ENCODE peak calls at places on chromosomes 13 and 19, in ten cellular contexts. K, W, Y, E, G, L, A, N, Z and H are unnamed samples.

GRCh38 chr19:4986056-4986455 is 17.1 kb downstream of the KDM4B start:
- DNase-seq in K (no peak), W (no peak), Y (no peak), E (no peak), G (no peak), L (no peak), A (no peak), N (no peak), Z (no peak), H (no peak)

GRCh38 chr19:38492147-38492813 is 58.8 kb downstream of the RYR1 start:
- DNase-seq in K (no peak), W (peak), Y (no peak), E (no peak), G (no peak), L (no peak), A (no peak), N (no peak), Z (no peak), H (no peak)

GRCh38 chr13:93388701-93389100 is 162.1 kb downstream of the GPC6 start:
- DNase-seq in K (no peak), W (no peak), Y (no peak), E (no peak), G (no peak), L (no peak), A (no peak), N (no peak), Z (no peak), H (no peak)

GRCh38 chr13:41500501-41500900 is 43.2 kb downstream of the RGCC start:
- DNase-seq in K (no peak), W (peak), Y (no peak), E (peak), G (no peak), L (no peak), A (no peak), N (no peak), Z (no peak), H (no peak)

GRCh38 chr19:47124937-47125668 is 5.5 kb upstream of the SAE1 start:
- DNase-seq in K (peak), W (peak), Y (no peak), E (no peak), G (no peak), L (no peak), A (no peak), N (no peak), Z (no peak), H (no peak)

GRCh38 chr13:94641432-94641941 is 39.8 kb downstream of the GPR180 start:
- DNase-seq in K (no peak), W (no peak), Y (no peak), E (no peak), G (no peak), L (no peak), A (no peak), N (no peak), Z (no peak), H (no peak)

GRCh38 chr19:2345794-2346663 is 14.0 kb upstream of the TMPRSS9 start:
- DNase-seq in K (no peak), W (no peak), Y (peak), E (peak), G (no peak), L (no peak), A (no peak), N (no peak), Z (no peak), H (no peak)

GRCh38 chr13:114088863-114089262 is 43.6 kb downstream of the RASA3 start:
- DNase-seq in K (peak), W (no peak), Y (no peak), E (no peak), G (no peak), L (no peak), A (no peak), N (no peak), Z (no peak), H (no peak)

GRCh38 chr13:107324416-107325204 is 756.7 kb upstream of the ARGLU1 start:
- DNase-seq in K (no peak), W (no peak), Y (no peak), E (no peak), G (no peak), L (no peak), A (no peak), N (no peak), Z (no peak), H (no peak)

GRCh38 chr13:55244991-55245644 is 1895.6 kb upstream of the PRR20A start:
- DNase-seq in K (peak), W (no peak), Y (peak), E (no peak), G (no peak), L (no peak), A (no peak), N (no peak), Z (no peak), H (no peak)

GRCh38 chr13:30158774-30159445 is 148.4 kb downstream of the KATNAL1 start:
- DNase-seq in K (no peak), W (no peak), Y (no peak), E (no peak), G (peak), L (no peak), A (no peak), N (peak), Z (peak), H (no peak)

GRCh38 chr19:39199025-39199424 is 2.3 kb downstream of the NCCRP1 start:
- DNase-seq in K (peak), W (no peak), Y (peak), E (no peak), G (no peak), L (no peak), A (no peak), N (peak), Z (no peak), H (no peak)

GRCh38 chr13:101179021-101179420 is 237.3 kb downstream of the NALCN start:
- DNase-seq in K (no peak), W (no peak), Y (no peak), E (no peak), G (no peak), L (no peak), A (no peak), N (no peak), Z (no peak), H (no peak)

GRCh38 chr13:101181076-101181685 is 235.1 kb downstream of the NALCN start:
- DNase-seq in K (no peak), W (no peak), Y (no peak), E (no peak), G (no peak), L (no peak), A (no peak), N (no peak), Z (no peak), H (no peak)

GRCh38 chr13:101178394-101178793 is 237.9 kb downstream of the NALCN start:
- DNase-seq in K (no peak), W (no peak), Y (no peak), E (no peak), G (no peak), L (no peak), A (no peak), N (no peak), Z (no peak), H (no peak)
- TF ChIP-seq CTCF in K (no peak), W (no peak), Y (no peak), E (no peak), G (no peak), L (no peak), A (no peak), N (no peak), Z (no peak), H (no peak)

DNA sequence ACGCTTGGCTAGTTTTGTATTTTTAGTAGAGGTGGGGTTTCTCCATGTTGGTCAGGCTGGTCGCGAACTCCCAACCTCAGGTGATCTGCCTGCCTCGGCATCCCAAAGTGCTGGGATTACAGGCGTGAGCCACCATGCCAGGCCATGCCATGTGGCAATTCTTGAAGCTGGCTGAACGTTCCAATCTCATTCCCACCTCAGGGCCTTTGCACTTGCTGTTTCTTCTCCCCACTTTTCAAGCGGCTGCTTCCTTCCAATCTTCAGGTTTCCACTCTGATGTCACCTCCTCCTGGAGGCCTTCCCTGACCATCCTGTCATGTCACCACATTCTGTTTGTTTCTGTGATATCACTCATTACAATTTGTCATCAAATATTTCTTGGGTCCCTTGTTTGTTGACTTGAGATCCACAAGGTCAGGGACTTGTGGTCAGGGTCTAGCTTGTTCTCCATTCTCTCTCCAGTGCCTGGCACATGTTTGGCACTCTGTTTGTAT is 4.2 kb downstream of the EPOR start:
- DNase-seq in K (no peak), W (no peak), Y (no peak), E (no peak), G (no peak), L (no peak), A (no peak), N (no peak), Z (no peak), H (no peak)
- H3K4me3 ChIP-seq in K (no peak), W (peak), Y (no peak), E (peak), G (peak), L (no peak), A (no peak), N (peak), Z (no peak), H (no peak)

GRCh38 chr13:44296856-44297255 is 76.8 kb upstream of the SERP2 start:
- DNase-seq in K (no peak), W (no peak), Y (no peak), E (no peak), G (no peak), L (no peak), A (no peak), N (no peak), Z (no peak), H (no peak)

GRCh38 chr13:44298314-44298713 is 75.3 kb upstream of the SERP2 start:
- DNase-seq in K (no peak), W (no peak), Y (no peak), E (no peak), G (no peak), L (no peak), A (no peak), N (no peak), Z (no peak), H (no peak)

GRCh38 chr13:44300895-44301638 is 72.6 kb upstream of the SERP2 start:
- DNase-seq in K (peak), W (no peak), Y (peak), E (peak), G (peak), L (peak), A (no peak), N (peak), Z (no peak), H (peak)

GRCh38 chr13:44299544-44299943 is 74.1 kb upstream of the SERP2 start:
- DNase-seq in K (no peak), W (no peak), Y (no peak), E (no peak), G (no peak), L (no peak), A (no peak), N (no peak), Z (no peak), H (no peak)

DNA sequence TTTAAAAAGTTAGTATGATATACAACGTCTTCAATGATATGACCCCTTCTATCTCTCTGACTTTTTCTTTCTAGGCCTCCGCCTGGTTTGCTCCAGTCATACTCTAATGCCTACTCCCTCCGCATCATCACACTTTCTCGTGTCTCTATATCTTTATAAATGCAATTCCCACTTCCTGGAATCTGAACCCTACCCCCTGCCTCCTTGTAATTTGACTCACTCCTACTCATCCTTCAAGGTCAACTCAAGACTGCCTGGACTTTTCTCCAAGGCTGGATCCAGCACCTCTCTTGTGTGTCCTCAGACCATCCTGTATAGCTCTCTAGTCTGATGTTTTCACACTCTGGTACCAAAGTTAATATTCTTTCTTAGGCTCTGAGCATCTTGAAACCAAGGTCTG is 74.5 kb upstream of the SERP2 start:
- DNase-seq in K (no peak), W (no peak), Y (no peak), E (no peak), G (no peak), L (no peak), A (no peak), N (no peak), Z (no peak), H (no peak)
- H3K27ac ChIP-seq in K (no peak), W (no peak), Y (no peak), E (no peak), G (no peak), L (peak), A (no peak), N (no peak), Z (no peak), H (no peak)

GRCh38 chr19:45137179-45137761 is 23.5 kb downstream of the NKPD1 start:
- DNase-seq in K (no peak), W (peak), Y (no peak), E (peak), G (no peak), L (no peak), A (no peak), N (no peak), Z (no peak), H (no peak)
- TF ChIP-seq CTCF in K (no peak), W (no peak), Y (no peak), E (no peak), G (no peak), L (no peak), A (no peak), N (no peak), Z (no peak), H (no peak)

GRCh38 chr19:15378529-15379082 is 981 bp downstream of the AKAP8 start:
- DNase-seq in K (peak), W (peak), Y (no peak), E (peak), G (no peak), L (no peak), A (peak), N (peak), Z (no peak), H (peak)
- H3K4me3 ChIP-seq in K (peak), W (peak), Y (peak), E (peak), G (peak), L (peak), A (peak), N (peak), Z (peak), H (peak)

DNA sequence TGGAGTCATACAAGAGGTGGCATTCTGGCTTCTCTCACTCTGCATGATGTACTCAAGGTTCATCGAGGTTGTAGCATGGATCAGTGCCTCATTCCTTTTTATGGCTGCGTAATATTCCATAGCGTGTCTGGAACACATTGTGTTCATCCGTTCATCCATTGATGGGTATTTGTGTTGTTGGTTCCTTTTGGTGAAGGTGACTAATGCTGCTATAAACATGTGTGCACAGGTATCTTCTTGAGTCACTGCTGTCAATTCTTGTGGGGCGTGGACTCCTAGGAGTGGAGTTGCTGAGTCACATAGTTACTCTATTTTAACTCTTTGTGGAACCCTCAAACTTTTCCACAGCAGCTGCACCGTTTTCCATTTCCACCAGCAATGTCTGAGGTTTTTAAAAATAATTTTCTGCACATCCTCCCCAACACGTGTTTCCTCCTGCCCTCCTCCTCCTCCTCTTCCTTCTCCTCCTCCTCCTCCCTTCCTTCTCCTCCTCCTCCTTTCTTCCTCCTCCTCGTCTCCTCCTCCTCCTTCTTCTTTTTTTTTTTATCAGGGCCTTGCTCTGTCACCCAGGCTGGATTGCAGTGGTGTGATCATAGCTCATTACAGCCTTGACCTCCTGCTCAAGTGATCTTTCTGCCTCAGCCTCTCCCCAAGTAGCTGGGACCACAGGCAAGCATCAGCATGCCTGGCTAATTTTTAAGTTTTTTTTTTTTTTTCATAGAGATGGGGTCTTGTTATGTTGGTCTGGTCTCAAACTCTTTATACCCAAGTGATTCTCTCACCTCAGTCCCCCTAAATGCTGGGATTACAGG is 2.0 kb upstream of the TMEM221 start:
- DNase-seq in K (no peak), W (no peak), Y (no peak), E (no peak), G (no peak), L (peak), A (no peak), N (no peak), Z (no peak), H (no peak)
- H3K27ac ChIP-seq in K (no peak), W (no peak), Y (no peak), E (no peak), G (no peak), L (peak), A (no peak), N (no peak), Z (no peak), H (no peak)